ENCODE peak calls at places on chromosomes 2 and 18, in four cellular contexts. V is tibial artery, W is epithelial cell of esophagus, G is SK-N-SH. Y is an unnamed sample.

GRCh38 chr2:239815638-239816035 is 209.5 kb downstream of the NDUFA10 start:
- DNase-seq in W (no peak), G (no peak), V (peak; percentile 27), Y (no peak)

GRCh38 chr18:48220146-48220499 is 189.1 kb downstream of the ZBTB7C start:
- DNase-seq in W (no peak), G (no peak), V (no peak), Y (no peak)

GRCh38 chr2:106531676-106532075 is 44.5 kb downstream of the CD8B2 start:
- DNase-seq in W (no peak), V (no peak), G (no peak), Y (no peak)

GRCh38 chr2:234146087-234146826 is 95.8 kb downstream of the SPP2 start:
- DNase-seq in W (peak; percentile 74), G (no peak), V (no peak), Y (peak; percentile 79)

GRCh38 chr2:139544452-139544851 is 764.3 kb upstream of the NXPH2 start:
- DNase-seq in G (no peak), W (no peak), V (no peak), Y (no peak)

GRCh38 chr2:150413890-150414289 is 73.6 kb downstream of the RND3 start:
- DNase-seq in V (no peak), W (no peak), G (no peak), Y (no peak)

GRCh38 chr2:217742837-217743236 is 260.0 kb downstream of the TNS1 start:
- DNase-seq in W (no peak), G (no peak), V (no peak), Y (no peak)

GRCh38 chr2:146721486-146721885 is 1123.3 kb upstream of the ACVR2A start:
- DNase-seq in G (no peak), W (peak; percentile 53), V (no peak), Y (no peak)

GRCh38 chr18:22439447-22439846 is 21.7 kb upstream of the CTAGE1 start:
- DNase-seq in W (peak; percentile 62), G (no peak), V (no peak), Y (no peak)

GRCh38 chr2:206164261-206164862 is 4.7 kb downstream of the EEF1B2 start:
- DNase-seq in V (no peak), W (peak; percentile 36), G (peak; percentile 44), Y (peak; percentile 52)

GRCh38 chr2:36967236-36967876 is 1.0 kb upstream of the STRN start:
- DNase-seq in G (peak; percentile 20), W (no peak), V (no peak), Y (no peak)

GRCh38 chr18:45874501-45875184 is 49.2 kb downstream of the SIGLEC15 start:
- DNase-seq in W (no peak), V (no peak), G (no peak), Y (no peak)

DNA sequence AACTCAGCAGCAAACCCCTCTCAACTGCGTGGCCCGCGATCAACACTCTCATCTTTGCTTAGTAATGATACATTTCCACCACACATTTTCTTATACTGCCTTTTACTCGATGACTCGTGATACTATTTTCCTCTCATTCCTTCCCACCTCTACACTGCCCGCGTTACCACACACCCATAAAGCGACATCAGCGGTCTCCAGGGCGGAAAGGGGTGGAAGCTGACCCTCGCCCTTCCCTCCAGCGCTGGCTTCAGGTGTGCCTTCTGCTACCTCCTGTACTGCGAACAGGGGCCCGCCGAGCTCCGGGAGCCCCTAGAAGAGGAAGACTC is 1.3 kb downstream of the NETO1 start:
- DNase-seq in V (no peak), G (no peak), W (no peak), Y (no peak)
- H3K4me3 ChIP-seq in V (no peak overlapping the region), G (no peak overlapping the region), W (no peak overlapping the region), Y (no peak overlapping the region)

GRCh38 chr2:68357608-68358337 is 7.3 kb upstream of the PLEK start:
- DNase-seq in W (peak; percentile 74), G (peak; percentile 44), V (no peak), Y (peak; percentile 63)
- TF ChIP-seq CTCF in W (peak; percentile 52), G (peak; percentile 36), V (no peak), Y (peak; percentile 77)

DNA sequence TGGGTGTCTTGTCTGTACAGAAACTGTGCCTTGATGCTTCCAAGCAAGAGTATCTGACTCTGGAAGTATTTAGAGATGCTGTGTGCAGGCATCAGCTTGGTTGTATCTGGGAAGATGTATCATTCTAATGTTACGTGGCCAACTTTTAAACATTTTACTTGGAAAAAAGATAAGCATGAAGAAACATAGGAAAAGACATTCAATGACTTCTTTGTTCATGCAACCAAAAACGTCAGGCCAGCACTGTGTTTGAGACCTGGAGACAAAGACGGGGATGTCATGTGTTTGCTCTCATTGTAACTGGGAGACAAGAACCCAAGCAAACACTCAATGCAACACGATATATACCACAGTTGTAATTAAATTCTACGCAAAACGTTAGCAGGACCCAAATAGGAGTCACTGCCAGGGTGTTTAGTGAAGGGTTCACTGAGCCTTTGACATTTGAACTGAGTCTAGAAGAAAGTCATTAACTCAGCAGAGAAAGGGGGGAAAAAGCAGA is 8.9 kb upstream of the SESTD1 start:
- DNase-seq in V (no peak), G (no peak), W (no peak), Y (no peak)
- H3K4me3 ChIP-seq in V (no peak overlapping the region), G (no peak overlapping the region), W (no peak overlapping the region), Y (no peak overlapping the region)

GRCh38 chr2:44247924-44248323 is 27.4 kb upstream of the SLC3A1 start:
- DNase-seq in G (no peak), V (no peak), W (no peak), Y (no peak)
- TF ChIP-seq CTCF in G (no peak), V (no peak), W (no peak), Y (no peak)

GRCh38 chr2:3257842-3258241 is 119.8 kb downstream of the EIPR1 start:
- DNase-seq in W (no peak), V (no peak), G (no peak), Y (no peak)
- H3K4me3 ChIP-seq in W (no peak overlapping the region), V (no peak overlapping the region), G (no peak overlapping the region), Y (no peak overlapping the region)

DNA sequence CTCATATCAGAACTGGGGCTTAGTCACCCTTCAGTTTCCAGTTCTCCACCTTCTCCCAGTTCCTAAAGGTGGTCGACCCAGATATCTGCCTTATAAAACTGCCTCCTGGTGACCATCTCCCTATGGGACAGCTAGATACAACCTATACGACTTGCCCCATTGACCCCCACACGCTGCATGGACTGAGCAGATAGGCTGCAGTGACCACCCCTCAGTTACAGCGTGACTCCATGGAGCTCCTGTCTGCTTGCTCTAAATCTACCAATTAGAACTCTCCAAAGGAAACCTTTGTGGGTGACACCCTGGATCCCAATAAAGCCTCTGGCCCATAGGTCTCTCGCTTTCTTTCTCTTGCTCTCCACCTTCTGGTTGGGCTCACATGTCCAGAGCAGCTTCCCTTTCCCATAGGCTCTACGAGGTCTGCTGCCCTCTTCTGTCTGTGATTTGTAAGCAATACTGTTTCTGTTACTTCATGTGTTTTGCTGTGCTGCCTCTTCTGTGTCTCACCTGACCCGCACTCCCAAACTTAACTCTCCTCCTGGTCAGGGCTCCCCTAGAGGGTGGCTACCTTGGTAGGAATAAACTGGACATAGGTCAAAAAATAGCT is 971.3 kb upstream of the FAM98A start:
- DNase-seq in V (no peak), G (peak; percentile 14), W (peak; percentile 80), Y (no peak)
- TF ChIP-seq CTCF in V (no peak), G (peak; percentile 36), W (peak; percentile 80), Y (no peak)

DNA sequence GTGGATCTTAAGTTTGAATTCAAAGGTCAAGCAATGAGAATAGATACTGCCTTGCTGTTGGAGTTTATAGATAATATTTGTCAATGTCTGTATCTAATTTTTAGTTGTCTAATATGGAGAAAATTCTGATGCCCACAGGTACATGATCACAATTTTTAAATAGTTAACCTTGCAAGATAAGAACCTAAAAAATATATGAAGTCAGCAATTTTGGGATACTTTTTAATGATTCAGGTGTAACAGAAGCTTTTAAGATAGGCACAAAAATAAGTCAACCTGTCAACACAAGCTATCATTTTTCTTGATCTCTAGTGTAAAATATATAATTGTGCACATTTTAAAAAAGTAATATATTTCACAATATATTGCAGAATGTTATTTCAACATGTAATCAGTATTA is 92.5 kb upstream of the IL1R2 start:
- DNase-seq in V (no peak), W (no peak), G (no peak), Y (no peak)
- H3K4me3 ChIP-seq in V (no peak overlapping the region), W (no peak overlapping the region), G (no peak overlapping the region), Y (no peak overlapping the region)

GRCh38 chr2:179349670-179350303 is 85.2 kb upstream of the SESTD1 start:
- DNase-seq in V (no peak), G (no peak), W (no peak), Y (no peak)

GRCh38 chr2:179354296-179354695 is 89.7 kb upstream of the SESTD1 start:
- DNase-seq in V (no peak), G (no peak), W (no peak), Y (no peak)

GRCh38 chr2:179352181-179352580 is 87.5 kb upstream of the SESTD1 start:
- DNase-seq in G (no peak), W (no peak), V (no peak), Y (no peak)

GRCh38 chr2:179355881-179356280 is 91.2 kb upstream of the SESTD1 start:
- DNase-seq in W (peak; percentile 4), G (no peak), V (no peak), Y (no peak)

DNA sequence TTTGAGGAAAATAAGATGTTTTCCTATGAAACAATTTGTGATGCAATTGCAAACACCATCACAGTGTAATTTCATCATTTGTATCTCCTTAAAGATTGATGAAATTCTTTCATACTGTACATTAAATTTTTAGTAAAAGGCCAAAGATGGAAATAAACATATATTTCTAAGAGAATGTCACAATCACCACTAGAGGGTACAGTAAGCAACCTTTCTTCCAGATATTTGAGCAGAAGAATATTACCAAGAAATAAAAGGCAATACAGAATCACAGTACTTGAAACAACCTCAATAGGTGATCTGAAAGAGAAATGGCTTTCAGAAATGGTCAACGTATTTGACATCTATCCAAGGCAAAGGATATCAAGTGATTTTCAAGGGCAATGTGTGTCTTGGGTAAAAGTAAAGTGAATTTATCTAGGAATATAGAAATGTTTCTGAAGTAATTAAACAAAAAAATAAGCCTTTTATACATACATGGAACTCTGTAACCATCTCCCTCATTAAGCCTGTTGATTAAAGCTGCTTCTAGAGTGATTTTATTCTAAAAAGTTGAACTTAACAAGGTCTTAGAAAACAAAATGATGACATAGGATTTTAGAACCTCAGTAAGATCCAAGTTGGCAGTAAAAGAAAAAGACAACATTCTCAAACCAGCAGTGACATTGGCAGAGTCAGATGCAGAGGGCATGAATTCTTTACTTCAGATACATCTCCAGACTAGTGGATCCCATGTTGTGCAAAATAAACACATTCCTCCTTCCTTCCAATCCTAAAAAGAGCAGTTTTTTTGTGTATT is 90.3 kb upstream of the SESTD1 start:
- DNase-seq in G (no peak), W (peak; percentile 2), V (no peak), Y (peak; percentile 12)
- TF ChIP-seq CTCF in G (peak; percentile 59), W (peak; percentile 19), V (peak; percentile 15), Y (peak; percentile 39)